ENCODE peak calls at places on chromosomes 12 and 14, in four cellular contexts. H is HCT116, G is heart left ventricle, D is body of pancreas. P is an unnamed sample.

GRCh38 chr14:20714593-20715250 is 26.2 kb downstream of the ANG start:
- DNase-seq in H (no peak), G (peak), D (peak), P (peak)

GRCh38 chr12:79858518-79858917 is 76.4 kb downstream of the PPP1R12A start:
- DNase-seq in H (no peak), G (no peak), D (no peak), P (no peak)

GRCh38 chr14:54182419-54183040 is 214.3 kb upstream of the CDKN3 start:
- DNase-seq in H (no peak), G (no peak), D (no peak), P (no peak)

GRCh38 chr12:57552692-57553321 is 3.0 kb downstream of the KIF5A start:
- DNase-seq in H (no peak), G (no peak), D (no peak), P (no peak)

GRCh38 chr12:52865090-52865944 is 16.5 kb upstream of the KRT78 start:
- DNase-seq in H (peak), G (peak), D (peak), P (peak)

GRCh38 chr12:87266305-87266704 is 762.9 kb downstream of the C12orf50 start:
- DNase-seq in H (no peak), G (no peak), D (no peak), P (no peak)

GRCh38 chr12:130565189-130565588 is 150.9 kb downstream of the RIMBP2 start:
- DNase-seq in H (no peak), G (no peak), D (no peak), P (no peak)

GRCh38 chr14:78403278-78403815 is 233.2 kb downstream of the NRXN3 start:
- DNase-seq in H (no peak), G (no peak), D (no peak), P (no peak)

GRCh38 chr14:39491134-39491541 is 58.9 kb upstream of the FBXO33 start:
- DNase-seq in H (peak), G (no peak), D (no peak), P (no peak)

GRCh38 chr14:92433407-92433806 is 80.2 kb upstream of the RIN3 start:
- DNase-seq in H (no peak), G (no peak), D (no peak), P (no peak)

GRCh38 chr12:94080684-94081009 is 67.7 kb upstream of the PLXNC1 start:
- DNase-seq in H (no peak), G (no peak), D (no peak), P (no peak)

GRCh38 chr12:107320929-107321618 is 227.7 kb upstream of the CRY1 start:
- DNase-seq in H (no peak), G (peak), D (no peak), P (no peak)

GRCh38 chr14:105424861-105425260 is 5.2 kb downstream of the MTA1 start:
- DNase-seq in H (no peak), G (no peak), D (no peak), P (no peak)
- TF ChIP-seq POLR2A in H (no peak), G (no peak), D (no peak), P (no peak)

GRCh38 chr12:4449862-4450222 is 4.2 kb upstream of the FGF6 start:
- DNase-seq in H (no peak), G (no peak), D (peak), P (no peak)
- TF ChIP-seq POLR2A in H (no peak), G (no peak), D (no peak), P (no peak)

DNA sequence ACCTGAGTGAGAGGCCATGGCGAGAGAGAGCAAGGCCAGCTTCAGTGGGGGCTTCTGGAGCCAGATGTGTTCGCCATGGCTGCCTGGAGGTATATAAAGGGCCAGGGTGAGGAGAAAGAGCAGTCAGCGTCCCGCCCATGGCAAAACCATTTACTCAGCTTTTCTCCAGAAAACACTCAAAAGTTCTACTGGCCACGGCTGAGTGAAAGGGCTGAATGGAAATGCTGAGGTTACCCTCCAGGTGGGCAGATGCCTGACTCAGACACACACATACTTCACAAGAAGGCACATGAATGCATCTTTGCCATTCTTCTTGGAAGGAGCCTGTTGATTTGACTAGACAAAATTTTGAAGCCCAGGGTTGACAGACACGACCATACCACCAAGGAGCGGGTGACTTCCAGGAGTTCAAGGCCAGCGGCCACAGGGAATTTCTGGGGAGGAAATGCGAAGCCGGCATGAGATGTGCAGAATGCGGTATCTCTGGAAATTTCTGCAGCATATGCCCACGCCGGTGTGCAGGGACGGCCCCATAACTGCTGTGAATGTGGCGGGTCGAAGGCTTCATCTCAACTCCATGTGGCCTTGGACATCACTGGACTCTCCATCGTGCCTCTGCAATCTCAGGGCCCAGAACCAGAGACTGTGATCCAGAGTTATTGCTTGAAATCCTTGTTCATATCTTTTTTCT is at the start of gene IL31:
- DNase-seq in H (no peak), G (no peak), D (no peak), P (no peak)
- TF ChIP-seq POLR2A in H (no peak), G (no peak), D (no peak), P (no peak)

GRCh38 chr14:41607966-41608663 is 1.4 kb downstream of the LRFN5 start:
- DNase-seq in H (no peak), G (no peak), D (no peak), P (no peak)

GRCh38 chr14:41605550-41606248 is 977 bp upstream of the LRFN5 start:
- DNase-seq in H (no peak), G (no peak), D (no peak), P (no peak)

GRCh38 chr14:41607119-41607785 is 576 bp downstream of the LRFN5 start:
- DNase-seq in H (no peak), G (no peak), D (no peak), P (no peak)

GRCh38 chr14:41606249-41607118 is at the start of gene LRFN5:
- DNase-seq in H (no peak), G (peak), D (no peak), P (no peak)

DNA sequence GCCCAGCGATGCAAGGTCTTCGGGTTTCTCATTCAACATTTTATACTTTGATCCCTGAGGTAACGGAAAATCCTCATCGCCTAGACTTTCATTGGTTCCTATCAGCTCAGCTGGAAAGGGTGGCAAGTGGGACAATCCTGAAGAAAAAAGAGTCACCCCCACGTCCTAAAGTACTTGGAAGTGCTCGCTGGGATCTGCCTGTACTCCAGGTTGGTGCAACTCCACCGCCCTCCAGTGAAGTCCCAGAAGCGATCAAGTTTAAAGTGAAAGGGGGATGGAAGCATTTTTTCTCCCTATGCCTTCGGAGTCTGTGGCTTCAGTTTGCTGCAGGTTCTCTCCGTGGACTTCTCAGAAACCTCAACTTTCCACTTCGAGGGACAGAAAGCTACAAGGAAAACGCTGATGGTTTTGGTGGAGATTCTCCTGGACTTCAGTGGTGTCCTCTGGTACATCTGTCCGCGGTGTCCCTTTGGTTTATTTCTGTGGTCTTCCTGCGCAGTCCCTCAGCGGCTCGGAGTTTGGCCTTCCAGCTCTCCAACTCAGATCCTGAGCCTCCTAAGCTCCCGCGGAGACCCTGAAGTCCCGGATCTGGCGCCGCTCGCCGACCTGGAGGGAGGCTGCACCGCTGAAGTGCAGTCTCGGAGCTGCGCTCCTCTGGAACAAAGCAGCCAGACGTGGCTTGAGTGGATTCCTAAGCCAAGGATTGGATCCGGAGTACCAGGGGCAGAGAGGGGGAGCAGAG is 1.7 kb upstream of the LRFN5 start:
- DNase-seq in H (no peak), G (peak), D (no peak), P (no peak)
- TF ChIP-seq POLR2A in H (no peak), G (no peak), D (no peak), P (no peak)

GRCh38 chr12:27219693-27220056 is 24.4 kb upstream of the STK38L start:
- DNase-seq in H (no peak), G (no peak), D (no peak), P (no peak)

GRCh38 chr12:27217590-27217989 is 26.5 kb upstream of the STK38L start:
- DNase-seq in H (no peak), G (no peak), D (no peak), P (no peak)

GRCh38 chr12:27221625-27222387 is 22.3 kb upstream of the STK38L start:
- DNase-seq in H (no peak), G (no peak), D (no peak), P (no peak)

GRCh38 chr12:27220988-27221345 is 23.1 kb upstream of the STK38L start:
- DNase-seq in H (no peak), G (no peak), D (no peak), P (no peak)

GRCh38 chr12:27220057-27220987 is 23.8 kb upstream of the STK38L start:
- DNase-seq in H (no peak), G (no peak), D (no peak), P (no peak)
- TF ChIP-seq POLR2A in H (no peak), G (no peak), D (no peak), P (no peak)

DNA sequence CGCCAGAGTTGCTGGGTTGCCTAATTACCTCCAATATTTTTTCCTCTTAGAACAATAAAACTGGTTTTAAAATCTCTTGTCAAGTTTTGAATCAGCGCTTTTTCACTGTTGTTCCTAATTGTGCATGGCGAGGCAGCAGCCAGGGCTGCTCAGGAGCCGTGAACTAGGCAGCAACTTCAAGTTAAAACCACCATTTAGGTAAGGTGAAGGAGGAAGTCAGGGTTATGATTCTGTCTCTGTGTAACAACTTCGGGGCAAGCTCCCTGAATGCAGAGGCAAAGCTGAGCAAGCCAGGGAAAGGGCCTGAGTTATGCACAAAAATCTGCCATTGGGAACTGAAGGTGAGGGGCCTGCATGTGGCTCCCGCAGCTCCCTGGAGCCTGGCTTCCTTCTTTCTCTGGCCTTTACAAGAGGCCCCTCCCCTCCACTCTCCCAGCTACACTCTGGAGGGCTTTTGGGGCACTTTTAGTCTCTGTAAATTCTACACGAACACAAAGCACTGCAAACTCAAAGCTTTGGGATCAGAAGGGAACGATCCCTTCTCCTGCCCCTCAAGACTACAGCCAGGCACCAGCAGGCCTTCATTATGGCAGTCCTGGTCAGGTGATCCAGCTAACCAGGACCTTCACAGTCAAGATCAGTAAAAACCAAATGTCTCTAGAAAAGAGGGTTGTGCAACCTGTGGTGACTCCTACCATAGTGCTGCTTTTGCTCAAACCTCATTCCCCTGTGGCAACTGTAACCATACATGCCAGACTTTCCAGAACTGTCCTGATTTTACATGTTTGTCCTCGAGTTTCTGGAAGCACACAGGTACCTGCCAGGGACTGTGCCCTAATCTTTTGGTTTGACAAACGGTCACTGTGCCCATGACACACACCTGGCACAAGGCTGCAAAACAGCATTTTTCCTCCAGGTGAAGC is 67.3 kb upstream of the PTGR2 start:
- DNase-seq in H (no peak), G (no peak), D (peak), P (no peak)
- TF ChIP-seq POLR2A in H (no peak), G (no peak), D (no peak), P (no peak)

DNA sequence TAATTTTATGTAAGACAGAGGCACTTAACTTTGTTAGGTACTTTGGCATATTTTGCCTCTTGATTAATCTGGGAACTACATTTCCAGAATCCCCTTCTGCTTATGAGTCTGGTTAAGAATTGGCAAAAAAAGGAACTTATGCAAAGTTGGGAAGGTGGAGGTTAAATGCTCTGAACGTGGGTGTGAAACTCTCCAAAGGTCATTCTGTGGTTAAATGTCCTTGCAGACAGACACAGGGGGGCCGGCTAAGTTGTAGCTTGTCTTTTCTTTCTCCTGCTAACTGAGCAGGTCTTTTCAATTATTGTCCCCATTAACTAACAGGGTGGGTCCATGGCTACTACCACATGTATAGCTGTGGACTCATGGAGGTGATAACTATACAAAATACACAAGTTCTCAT is 248.6 kb upstream of the NOVA1 start:
- DNase-seq in H (no peak), G (no peak), D (no peak), P (no peak)
- TF ChIP-seq POLR2A in H (no peak), G (no peak), D (no peak), P (no peak)

GRCh38 chr12:46149905-46150304 is 118.9 kb downstream of the SLC38A1 start:
- DNase-seq in H (no peak), G (no peak), D (no peak), P (no peak)

GRCh38 chr12:46154221-46154975 is 114.4 kb downstream of the SLC38A1 start:
- DNase-seq in H (peak), G (no peak), D (no peak), P (peak)

GRCh38 chr12:46153267-46153872 is 115.5 kb downstream of the SLC38A1 start:
- DNase-seq in H (peak), G (no peak), D (no peak), P (no peak)

GRCh38 chr12:46150735-46151134 is 118.1 kb downstream of the SLC38A1 start:
- DNase-seq in H (no peak), G (no peak), D (no peak), P (no peak)

GRCh38 chr12:46152456-46152855 is 116.4 kb downstream of the SLC38A1 start:
- DNase-seq in H (no peak), G (no peak), D (no peak), P (no peak)
- TF ChIP-seq POLR2A in H (no peak), G (no peak), D (no peak), P (no peak)

P was measured in H54.